ENCODE peak calls at places on chromosome 20, in ten cellular contexts. One of them, this sample, is unnamed.
A peak's percentile ranks its signal among the peaks of the same experiment; 100 is the strongest.

GRCh38 chr20:43849496-43850197 is 65.0 kb upstream of the TOX2 start:
- DNase-seq in left lung: no peak
- DNase-seq in SJSA1: peak; percentile 92
- DNase-seq in colonic mucosa: peak; percentile 16
- DNase-seq in body of pancreas: no peak
- DNase-seq in iPS DF 6.9: no peak
- DNase-seq in left ventricle myocardium inferior: no peak
- DNase-seq in pancreas: no peak
- DNase-seq in neural progenitor cell: no peak
- DNase-seq in tibial artery: no peak
- DNase-seq in this sample: no peak

GRCh38 chr20:37267684-37268313 is 6.2 kb upstream of the GHRH start:
- DNase-seq in left ventricle myocardium inferior: no peak
- DNase-seq in tibial artery: no peak
- DNase-seq in iPS DF 6.9: no peak
- DNase-seq in neural progenitor cell: peak; percentile 72
- DNase-seq in SJSA1: no peak
- DNase-seq in body of pancreas: no peak
- DNase-seq in left lung: no peak
- DNase-seq in pancreas: no peak
- DNase-seq in colonic mucosa: no peak
- DNase-seq in this sample: no peak

GRCh38 chr20:9031951-9032350 is 36.9 kb upstream of the PLCB4 start:
- DNase-seq in SJSA1: no peak
- DNase-seq in neural progenitor cell: no peak
- DNase-seq in body of pancreas: no peak
- DNase-seq in left lung: no peak
- DNase-seq in tibial artery: no peak
- DNase-seq in colonic mucosa: no peak
- DNase-seq in left ventricle myocardium inferior: no peak
- DNase-seq in pancreas: no peak
- DNase-seq in iPS DF 6.9: no peak
- DNase-seq in this sample: no peak

GRCh38 chr20:64160118-64160517 is 4.1 kb upstream of the MYT1 start:
- DNase-seq in iPS DF 6.9: no peak
- DNase-seq in tibial artery: no peak
- DNase-seq in body of pancreas: no peak
- DNase-seq in neural progenitor cell: peak; percentile 73
- DNase-seq in left ventricle myocardium inferior: no peak
- DNase-seq in pancreas: peak; percentile 28
- DNase-seq in colonic mucosa: no peak
- DNase-seq in left lung: no peak
- DNase-seq in SJSA1: no peak
- DNase-seq in this sample: no peak

GRCh38 chr20:16049478-16050093 is 523.7 kb downstream of the KIF16B start:
- DNase-seq in body of pancreas: no peak
- DNase-seq in neural progenitor cell: peak; percentile 32
- DNase-seq in iPS DF 6.9: no peak
- DNase-seq in SJSA1: no peak
- DNase-seq in colonic mucosa: no peak
- DNase-seq in pancreas: no peak
- DNase-seq in left lung: no peak
- DNase-seq in tibial artery: no peak
- DNase-seq in left ventricle myocardium inferior: no peak
- DNase-seq in this sample: no peak

GRCh38 chr20:48787861-48788375 is 39.9 kb downstream of the PREX1 start:
- DNase-seq in colonic mucosa: no peak
- DNase-seq in body of pancreas: no peak
- DNase-seq in iPS DF 6.9: no peak
- DNase-seq in left ventricle myocardium inferior: no peak
- DNase-seq in SJSA1: peak; percentile 65
- DNase-seq in tibial artery: no peak
- DNase-seq in left lung: no peak
- DNase-seq in neural progenitor cell: no peak
- DNase-seq in pancreas: no peak
- DNase-seq in this sample: no peak

GRCh38 chr20:48631114-48632016 is 196.4 kb downstream of the PREX1 start:
- DNase-seq in left lung: no peak
- DNase-seq in body of pancreas: no peak
- DNase-seq in left ventricle myocardium inferior: no peak
- DNase-seq in colonic mucosa: no peak
- DNase-seq in iPS DF 6.9: no peak
- DNase-seq in neural progenitor cell: no peak
- DNase-seq in SJSA1: no peak
- DNase-seq in pancreas: no peak
- DNase-seq in tibial artery: no peak
- DNase-seq in this sample: no peak

GRCh38 chr20:9043364-9043763 is 25.5 kb upstream of the PLCB4 start:
- DNase-seq in pancreas: no peak
- DNase-seq in iPS DF 6.9: no peak
- DNase-seq in SJSA1: no peak
- DNase-seq in left ventricle myocardium inferior: no peak
- DNase-seq in body of pancreas: no peak
- DNase-seq in left lung: no peak
- DNase-seq in neural progenitor cell: no peak
- DNase-seq in colonic mucosa: no peak
- DNase-seq in tibial artery: no peak
- DNase-seq in this sample: no peak

GRCh38 chr20:10603378-10603777 is 70.4 kb downstream of the JAG1 start:
- DNase-seq in body of pancreas: no peak
- DNase-seq in colonic mucosa: no peak
- DNase-seq in left ventricle myocardium inferior: no peak
- DNase-seq in neural progenitor cell: no peak
- DNase-seq in iPS DF 6.9: no peak
- DNase-seq in SJSA1: no peak
- DNase-seq in left lung: no peak
- DNase-seq in pancreas: no peak
- DNase-seq in tibial artery: no peak
- DNase-seq in this sample: no peak

GRCh38 chr20:42678895-42679294 is 510.8 kb downstream of the PTPRT start:
- DNase-seq in left ventricle myocardium inferior: no peak
- DNase-seq in neural progenitor cell: peak; percentile 46
- DNase-seq in SJSA1: no peak
- DNase-seq in body of pancreas: peak; percentile 45
- DNase-seq in colonic mucosa: no peak
- DNase-seq in iPS DF 6.9: peak; percentile 18
- DNase-seq in pancreas: no peak
- DNase-seq in tibial artery: no peak
- DNase-seq in left lung: no peak
- DNase-seq in this sample: no peak

GRCh38 chr20:1305682-1306081 is 23.3 kb downstream of the SDCBP2 start:
- DNase-seq in left ventricle myocardium inferior: no peak
- DNase-seq in iPS DF 6.9: no peak
- DNase-seq in SJSA1: no peak
- DNase-seq in tibial artery: no peak
- DNase-seq in neural progenitor cell: no peak
- DNase-seq in colonic mucosa: no peak
- DNase-seq in pancreas: peak; percentile 55
- DNase-seq in body of pancreas: no peak
- DNase-seq in left lung: peak; percentile 19
- DNase-seq in this sample: no peak

GRCh38 chr20:4956200-4956810 is 45.0 kb downstream of the SLC23A2 start:
- DNase-seq in left ventricle myocardium inferior: no peak
- DNase-seq in colonic mucosa: no peak
- DNase-seq in SJSA1: peak; percentile 27
- DNase-seq in tibial artery: no peak
- DNase-seq in body of pancreas: no peak
- DNase-seq in iPS DF 6.9: no peak
- DNase-seq in neural progenitor cell: peak; percentile 74
- DNase-seq in left lung: no peak
- DNase-seq in pancreas: no peak
- DNase-seq in this sample: peak; percentile 43

GRCh38 chr20:2535711-2536561 is 437 bp upstream of the TMC2 start:
- DNase-seq in left ventricle myocardium inferior: no peak
- DNase-seq in colonic mucosa: no peak
- DNase-seq in iPS DF 6.9: no peak
- DNase-seq in neural progenitor cell: peak; percentile 25
- DNase-seq in tibial artery: no peak
- DNase-seq in left lung: no peak
- DNase-seq in body of pancreas: no peak
- DNase-seq in SJSA1: no peak
- DNase-seq in pancreas: no peak
- DNase-seq in this sample: no peak

GRCh38 chr20:37335642-37336368 is 10.1 kb upstream of the SRC start:
- DNase-seq in neural progenitor cell: no peak
- DNase-seq in pancreas: no peak
- DNase-seq in iPS DF 6.9: no peak
- DNase-seq in tibial artery: no peak
- DNase-seq in body of pancreas: no peak
- DNase-seq in SJSA1: no peak
- DNase-seq in left ventricle myocardium inferior: no peak
- DNase-seq in colonic mucosa: no peak
- DNase-seq in left lung: no peak
- DNase-seq in this sample: no peak

GRCh38 chr20:50624351-50625016 is 66.9 kb downstream of the RIPOR3 start:
- DNase-seq in tibial artery: no peak
- DNase-seq in iPS DF 6.9: no peak
- DNase-seq in colonic mucosa: no peak
- DNase-seq in body of pancreas: peak; percentile 56
- DNase-seq in neural progenitor cell: no peak
- DNase-seq in left lung: peak; percentile 57
- DNase-seq in left ventricle myocardium inferior: no peak
- DNase-seq in SJSA1: no peak
- DNase-seq in pancreas: peak; percentile 81
- DNase-seq in this sample: no peak

GRCh38 chr20:49290608-49291191 is 12.8 kb upstream of the ZNFX1 start:
- DNase-seq in neural progenitor cell: no peak
- DNase-seq in iPS DF 6.9: no peak
- DNase-seq in pancreas: no peak
- DNase-seq in colonic mucosa: no peak
- DNase-seq in tibial artery: no peak
- DNase-seq in SJSA1: no peak
- DNase-seq in left lung: no peak
- DNase-seq in body of pancreas: no peak
- DNase-seq in left ventricle myocardium inferior: no peak
- DNase-seq in this sample: no peak

GRCh38 chr20:47319517-47320252 is 36.8 kb downstream of the ZMYND8 start:
- DNase-seq in pancreas: peak; percentile 55
- DNase-seq in colonic mucosa: peak; percentile 78
- DNase-seq in SJSA1: peak; percentile 39
- DNase-seq in iPS DF 6.9: peak; percentile 92
- DNase-seq in left lung: peak; percentile 75
- DNase-seq in tibial artery: peak; percentile 53
- DNase-seq in neural progenitor cell: peak; percentile 61
- DNase-seq in left ventricle myocardium inferior: peak; percentile 36
- DNase-seq in body of pancreas: peak; percentile 76
- DNase-seq in this sample: no peak

DNA sequence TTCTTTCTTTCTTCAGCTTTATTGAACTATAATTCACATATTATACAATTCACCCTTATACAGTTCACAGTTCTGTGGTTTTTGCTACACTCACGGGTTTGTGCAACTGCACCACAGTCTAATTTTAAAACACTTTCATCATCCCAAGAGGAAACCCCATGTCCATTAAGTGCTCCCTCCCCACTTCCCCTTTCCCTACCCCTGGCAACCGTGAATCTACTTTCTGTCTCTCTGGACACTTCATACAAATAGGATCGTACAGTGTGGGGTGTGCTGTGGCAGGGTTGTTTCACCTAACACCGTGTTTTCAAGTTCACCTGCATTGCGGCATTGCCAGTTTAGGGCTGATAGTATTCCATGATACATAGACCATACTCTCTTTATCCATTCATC is 118.8 kb downstream of the PHACTR3 start:
- DNase-seq in iPS DF 6.9: no peak
- DNase-seq in left ventricle myocardium inferior: no peak
- DNase-seq in colonic mucosa: peak; percentile 9
- DNase-seq in SJSA1: no peak
- DNase-seq in body of pancreas: no peak
- DNase-seq in neural progenitor cell: no peak
- DNase-seq in tibial artery: no peak
- DNase-seq in left lung: no peak
- DNase-seq in pancreas: no peak
- DNase-seq in this sample: no peak
- H3K27me3 ChIP-seq in iPS DF 6.9: no peaks in the 10 kb centered on the region
- H3K27me3 ChIP-seq in left ventricle myocardium inferior: peaks cover 34% of the 10 kb centered on the region
- H3K27me3 ChIP-seq in colonic mucosa: no peaks in the 10 kb centered on the region
- H3K27me3 ChIP-seq in SJSA1: no peaks in the 10 kb centered on the region
- H3K27me3 ChIP-seq in body of pancreas: no peaks in the 10 kb centered on the region
- H3K27me3 ChIP-seq in neural progenitor cell: no peaks in the 10 kb centered on the region
- H3K27me3 ChIP-seq in tibial artery: peaks cover 14% of the 10 kb centered on the region
- H3K27me3 ChIP-seq in left lung: peaks cover 4% of the 10 kb centered on the region
- H3K27me3 ChIP-seq in pancreas: no peaks in the 10 kb centered on the region
- H3K27me3 ChIP-seq in this sample: no peaks in the 10 kb centered on the region

DNA sequence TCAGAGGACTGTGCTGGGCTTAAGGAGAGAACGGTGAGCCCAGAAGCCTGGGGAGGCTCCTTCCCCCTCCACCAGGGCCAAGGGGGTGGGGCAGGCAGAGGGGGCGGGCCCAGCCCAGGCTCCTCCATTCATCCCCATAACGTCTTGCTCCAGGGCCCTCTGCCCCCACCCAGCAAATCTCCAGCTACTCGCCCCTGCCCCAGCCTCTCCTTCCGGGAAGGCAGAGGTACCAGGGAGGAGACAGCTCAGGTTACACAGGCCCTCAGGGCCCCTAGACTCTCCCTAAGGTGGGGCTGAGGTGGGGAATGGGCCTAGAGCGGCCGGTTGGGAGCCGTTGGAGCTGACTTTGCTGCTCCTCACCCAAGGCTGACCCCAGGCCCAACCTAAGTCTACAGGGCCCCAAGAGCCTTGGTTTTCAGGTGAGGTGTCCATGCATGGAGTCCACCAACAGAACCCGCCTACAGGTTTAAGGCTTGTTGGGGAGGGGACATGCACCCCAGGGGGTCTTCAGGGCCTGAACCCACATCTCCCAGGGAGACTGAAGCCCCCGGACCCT is 1.2 kb downstream of the LAMA5 start:
- DNase-seq in SJSA1: no peak
- DNase-seq in colonic mucosa: no peak
- DNase-seq in pancreas: peak; percentile 73
- DNase-seq in left ventricle myocardium inferior: peak; percentile 42
- DNase-seq in left lung: no peak
- DNase-seq in neural progenitor cell: peak; percentile 59
- DNase-seq in iPS DF 6.9: no peak
- DNase-seq in tibial artery: no peak
- DNase-seq in body of pancreas: no peak
- DNase-seq in this sample: no peak
- H3K4me3 ChIP-seq in SJSA1: peak overlapping the region; percentile 47
- H3K4me3 ChIP-seq in colonic mucosa: peak overlapping the region; percentile 61
- H3K4me3 ChIP-seq in pancreas: peak overlapping the region; percentile 63
- H3K4me3 ChIP-seq in left ventricle myocardium inferior: peak overlapping the region; percentile 98
- H3K4me3 ChIP-seq in left lung: peak overlapping the region; percentile 71
- H3K4me3 ChIP-seq in neural progenitor cell: peak overlapping the region; percentile 98
- H3K4me3 ChIP-seq in iPS DF 6.9: peak overlapping the region; percentile 74
- H3K4me3 ChIP-seq in tibial artery: peak overlapping the region; percentile 93
- H3K4me3 ChIP-seq in body of pancreas: no peak overlapping the region
- H3K4me3 ChIP-seq in this sample: no peak overlapping the region

GRCh38 chr20:3820048-3820900 is at the start of gene AP5S1:
- DNase-seq in neural progenitor cell: peak; percentile 99
- DNase-seq in colonic mucosa: peak; percentile 99
- DNase-seq in pancreas: peak; percentile 98
- DNase-seq in left lung: peak; percentile 98
- DNase-seq in tibial artery: peak; percentile 98
- DNase-seq in iPS DF 6.9: peak; percentile 98
- DNase-seq in SJSA1: peak; percentile 100
- DNase-seq in left ventricle myocardium inferior: peak; percentile 98
- DNase-seq in body of pancreas: peak; percentile 97
- DNase-seq in this sample: peak; percentile 93
- H3K4me1 ChIP-seq in neural progenitor cell: peaks cover 10% of the 10 kb centered on the region
- H3K4me1 ChIP-seq in colonic mucosa: peaks cover 9% of the 10 kb centered on the region
- H3K4me1 ChIP-seq in pancreas: peaks cover 29% of the 10 kb centered on the region
- H3K4me1 ChIP-seq in left lung: peaks cover 14% of the 10 kb centered on the region
- H3K4me1 ChIP-seq in tibial artery: peaks cover 13% of the 10 kb centered on the region
- H3K4me1 ChIP-seq in iPS DF 6.9: peaks cover 2% of the 10 kb centered on the region
- H3K4me1 ChIP-seq in SJSA1: peaks cover 22% of the 10 kb centered on the region
- H3K4me1 ChIP-seq in left ventricle myocardium inferior: peaks cover 52% of the 10 kb centered on the region
- H3K4me1 ChIP-seq in body of pancreas: peaks cover 37% of the 10 kb centered on the region
- H3K4me1 ChIP-seq in this sample: peaks cover 49% of the 10 kb centered on the region

GRCh38 chr20:54545959-54546358 is 70.6 kb downstream of the DOK5 start:
- DNase-seq in body of pancreas: no peak
- DNase-seq in tibial artery: no peak
- DNase-seq in SJSA1: no peak
- DNase-seq in left ventricle myocardium inferior: no peak
- DNase-seq in iPS DF 6.9: no peak
- DNase-seq in pancreas: no peak
- DNase-seq in colonic mucosa: no peak
- DNase-seq in neural progenitor cell: no peak
- DNase-seq in left lung: no peak
- DNase-seq in this sample: no peak
- H3K27me3 ChIP-seq in body of pancreas: no peaks in the 10 kb centered on the region
- H3K27me3 ChIP-seq in tibial artery: no peaks in the 10 kb centered on the region
- H3K27me3 ChIP-seq in SJSA1: no peaks in the 10 kb centered on the region
- H3K27me3 ChIP-seq in left ventricle myocardium inferior: no peaks in the 10 kb centered on the region
- H3K27me3 ChIP-seq in iPS DF 6.9: no peaks in the 10 kb centered on the region
- H3K27me3 ChIP-seq in pancreas: no peaks in the 10 kb centered on the region
- H3K27me3 ChIP-seq in colonic mucosa: no peaks in the 10 kb centered on the region
- H3K27me3 ChIP-seq in neural progenitor cell: no peaks in the 10 kb centered on the region
- H3K27me3 ChIP-seq in left lung: no peaks in the 10 kb centered on the region
- H3K27me3 ChIP-seq in this sample: no peaks in the 10 kb centered on the region

This sample was measured in CD8-positive, alpha-beta memory T cell.